ENCODE peak calls at places on chromosomes 6 and 20, in eight cellular contexts. K, J, L, U, V, N, G and D are unnamed samples.

GRCh38 chr6:7309050-7309449 is 3.9 kb downstream of the SSR1 start:
- DNase-seq in K (no peak), J (no peak), L (no peak), U (no peak), V (no peak), N (no peak), G (no peak), D (no peak)

GRCh38 chr6:121526282-121526681 is 90.8 kb downstream of the GJA1 start:
- DNase-seq in K (no peak), J (no peak), L (no peak), U (no peak), V (no peak), N (no peak), G (no peak), D (no peak)

GRCh38 chr20:11891081-11891826 is 26.4 kb upstream of the BTBD3 start:
- DNase-seq in K (no peak), J (peak; percentile 53), L (peak; percentile 77), U (peak; percentile 64), V (peak; percentile 51), N (peak; percentile 69), G (no peak), D (peak; percentile 6)

GRCh38 chr20:43748274-43748673 is 21.5 kb upstream of the GTSF1L start:
- DNase-seq in K (no peak), J (no peak), L (no peak), U (no peak), V (no peak), N (no peak), G (no peak), D (no peak)

GRCh38 chr6:151071295-151071694 is 168.5 kb upstream of the AKAP12 start:
- DNase-seq in K (no peak), J (peak; percentile 31), L (no peak), U (no peak), V (no peak), N (no peak), G (no peak), D (no peak)

GRCh38 chr6:45115696-45116095 is 212.4 kb upstream of the RUNX2 start:
- DNase-seq in K (no peak), J (peak; percentile 40), L (no peak), U (no peak), V (no peak), N (no peak), G (no peak), D (no peak)

GRCh38 chr6:37473364-37474095 is 26.2 kb downstream of the CCDC167 start:
- DNase-seq in K (no peak), J (no peak), L (no peak), U (no peak), V (no peak), N (no peak), G (no peak), D (no peak)

GRCh38 chr6:31143148-31143547 is 4.3 kb upstream of the PSORS1C2 start:
- DNase-seq in K (no peak), J (peak; percentile 88), L (peak; percentile 53), U (no peak), V (no peak), N (no peak), G (no peak), D (no peak)

GRCh38 chr6:133590814-133591213 is 298.1 kb upstream of the TCF21 start:
- DNase-seq in K (no peak), J (no peak), L (no peak), U (no peak), V (no peak), N (no peak), G (no peak), D (no peak)